ENCODE peak calls at places on chromosomes 7 and 10, in seven cellular contexts. Y is SK-N-SH; A is fibroblast of lung; I is ovary; V is CD8-positive, alpha-beta memory T cell; L is naive thymus-derived CD4-positive, alpha-beta T cell; R is kidney. N is an unnamed sample. For H3K9me3, the result is how much of the 10 kb centered on the place peaks cover.

GRCh38 chr7:136027160-136027559 is 50.0 kb upstream of the MTPN start:
- DNase-seq in Y (no peak), A (no peak), I (no peak), V (no peak), L (no peak), R (no peak), N (no peak)

GRCh38 chr10:58892039-58892665 is 284.3 kb upstream of the PHYHIPL start:
- DNase-seq in Y (no peak), A (peak), I (peak), V (no peak), L (no peak), R (no peak), N (no peak)

GRCh38 chr10:71584902-71585578 is 134.5 kb downstream of the C10orf105 start:
- DNase-seq in Y (no peak), A (no peak), I (no peak), V (no peak), L (no peak), R (peak), N (no peak)

GRCh38 chr10:114307731-114308130 is 68.7 kb downstream of the VWA2 start:
- DNase-seq in Y (no peak), A (no peak), I (no peak), V (no peak), L (no peak), R (no peak), N (no peak)

GRCh38 chr10:112140110-112140755 is 43.3 kb downstream of the GPAM start:
- DNase-seq in Y (peak), A (peak), I (peak), V (peak), L (peak), R (peak), N (peak)

GRCh38 chr10:70496341-70497119 is 18.0 kb downstream of the PALD1 start:
- DNase-seq in Y (no peak), A (no peak), I (no peak), V (no peak), L (no peak), R (no peak), N (no peak)

GRCh38 chr7:130490888-130491771 is 755 bp upstream of the MEST start:
- DNase-seq in Y (peak), A (peak), I (peak), V (no peak), L (no peak), R (peak), N (peak)

GRCh38 chr7:91465595-91466061 is 201.4 kb downstream of the FZD1 start:
- DNase-seq in Y (no peak), A (peak), I (no peak), V (no peak), L (no peak), R (no peak), N (no peak)

GRCh38 chr10:42933454-42934340 is 143.2 kb upstream of the RET start:
- DNase-seq in Y (peak), A (no peak), I (peak), V (peak), L (peak), R (no peak), N (no peak)

GRCh38 chr10:24465899-24466615 is 257.1 kb downstream of the KIAA1217 start:
- DNase-seq in Y (no peak), A (peak), I (no peak), V (no peak), L (no peak), R (no peak), N (no peak)

GRCh38 chr7:101553018-101553770 is 75.9 kb downstream of the MYL10 start:
- DNase-seq in Y (peak), A (no peak), I (peak), V (no peak), L (no peak), R (peak), N (no peak)

GRCh38 chr7:91242097-91242846 is 22.0 kb upstream of the FZD1 start:
- DNase-seq in Y (no peak), A (peak), I (no peak), V (no peak), L (no peak), R (no peak), N (no peak)

GRCh38 chr10:75402486-75403143 is 1.1 kb upstream of the ZNF503 start:
- DNase-seq in Y (peak), A (no peak), I (peak), V (no peak), L (no peak), R (peak), N (no peak)

GRCh38 chr10:126521354-126521753 is 133.1 kb upstream of the ADAM12 start:
- DNase-seq in Y (no peak), A (no peak), I (no peak), V (no peak), L (no peak), R (no peak), N (no peak)

GRCh38 chr10:125782661-125783060 is 7.0 kb upstream of the MMP21 start:
- DNase-seq in Y (no peak), A (no peak), I (no peak), V (no peak), L (no peak), R (no peak), N (no peak)

GRCh38 chr10:3495281-3495680 is 289.7 kb downstream of the KLF6 start:
- DNase-seq in Y (no peak), A (no peak), I (no peak), V (no peak), L (no peak), R (no peak), N (no peak)

GRCh38 chr10:61832866-61833481 is 68.5 kb upstream of the ARID5B start:
- DNase-seq in Y (no peak), A (peak), I (no peak), V (no peak), L (no peak), R (no peak), N (no peak)

GRCh38 chr10:108797573-108797972 is 1125.7 kb downstream of the XPNPEP1 start:
- DNase-seq in Y (no peak), A (no peak), I (no peak), V (no peak), L (no peak), R (no peak), N (no peak)

GRCh38 chr10:75314570-75314969 is 78.8 kb upstream of the COMTD1 start:
- DNase-seq in Y (no peak), A (no peak), I (no peak), V (no peak), L (no peak), R (no peak), N (no peak)

GRCh38 chr10:35554036-35554435 is 51.1 kb upstream of the GJD4 start:
- DNase-seq in Y (no peak), A (no peak), I (no peak), V (no peak), L (no peak), R (no peak), N (no peak)

GRCh38 chr10:87053121-87053520 is 33.0 kb downstream of the FAM25A start:
- DNase-seq in Y (peak), A (peak), I (no peak), V (no peak), L (no peak), R (no peak), N (no peak)

GRCh38 chr7:94384315-94384714 is 10.4 kb upstream of the COL1A2 start:
- DNase-seq in Y (no peak), A (no peak), I (no peak), V (no peak), L (no peak), R (no peak), N (no peak)

GRCh38 chr7:312409-312808 is 22.4 kb downstream of the FOXL3 start:
- DNase-seq in Y (no peak), A (no peak), I (no peak), V (no peak), L (no peak), R (no peak), N (no peak)

DNA sequence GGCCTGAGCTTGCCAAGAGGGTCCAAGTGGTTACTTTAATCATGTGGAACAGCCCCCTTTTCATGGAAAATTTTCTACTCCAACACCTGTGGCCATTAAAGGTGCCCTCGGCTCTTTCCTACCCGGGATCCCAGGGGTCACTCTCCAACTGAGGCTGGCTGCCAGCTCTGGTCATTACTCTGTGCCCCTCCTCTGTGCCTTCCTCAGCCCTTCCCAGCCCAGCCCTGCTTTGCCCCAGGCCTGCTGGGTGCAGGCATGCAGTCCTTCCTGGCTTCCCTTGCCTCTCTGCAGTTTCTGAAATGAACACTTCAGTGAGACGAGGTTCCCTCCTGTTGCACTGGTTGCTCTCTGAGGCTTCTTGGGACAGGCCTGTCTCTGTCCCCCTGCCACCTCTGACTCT is 951.1 kb upstream of the ZNF722 start:
- DNase-seq in Y (no peak), A (no peak), I (no peak), V (no peak), L (no peak), R (no peak), N (no peak)
- H3K9me3 ChIP-seq in Y (under half), A (under half), I (under half), V (under half), L (under half), R (under half), N (under half)

GRCh38 chr7:19948160-19948559 is 174.7 kb upstream of the TMEM196 start:
- DNase-seq in Y (no peak), A (no peak), I (no peak), V (no peak), L (no peak), R (no peak), N (no peak)

GRCh38 chr7:19939746-19940145 is 166.3 kb upstream of the TMEM196 start:
- DNase-seq in Y (no peak), A (peak), I (no peak), V (no peak), L (no peak), R (no peak), N (no peak)

GRCh38 chr7:19944363-19945120 is 171.1 kb upstream of the TMEM196 start:
- DNase-seq in Y (no peak), A (no peak), I (no peak), V (no peak), L (no peak), R (no peak), N (no peak)
- H3K9me3 ChIP-seq in Y (under half), A (under half), I (under half), V (under half), L (under half), R (under half), N (under half)

DNA sequence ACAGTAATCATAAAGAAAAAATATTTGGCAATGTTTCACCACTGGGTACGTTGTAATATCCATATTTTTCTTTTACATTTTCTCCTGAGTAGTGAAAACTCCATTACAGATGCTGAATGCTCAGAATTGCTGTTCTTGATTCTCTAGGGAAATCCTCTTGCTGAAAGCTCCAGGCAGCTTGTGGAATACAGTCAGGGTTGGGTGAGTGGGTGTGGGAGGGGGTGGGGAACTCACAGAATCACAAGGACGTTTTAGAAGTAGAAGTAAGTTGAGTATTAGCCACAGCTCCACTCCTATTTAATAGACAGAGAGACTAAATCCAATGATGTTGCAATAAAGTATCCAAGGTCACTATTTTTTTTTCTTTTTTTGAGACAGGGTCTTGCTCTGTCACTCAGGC is 1270.9 kb downstream of the TYW1 start:
- DNase-seq in Y (no peak), A (no peak), I (no peak), V (no peak), L (no peak), R (no peak), N (no peak)
- H3K9me3 ChIP-seq in Y (under half), A (under half), I (under half), V (under half), L (under half), R (under half), N (under half)

DNA sequence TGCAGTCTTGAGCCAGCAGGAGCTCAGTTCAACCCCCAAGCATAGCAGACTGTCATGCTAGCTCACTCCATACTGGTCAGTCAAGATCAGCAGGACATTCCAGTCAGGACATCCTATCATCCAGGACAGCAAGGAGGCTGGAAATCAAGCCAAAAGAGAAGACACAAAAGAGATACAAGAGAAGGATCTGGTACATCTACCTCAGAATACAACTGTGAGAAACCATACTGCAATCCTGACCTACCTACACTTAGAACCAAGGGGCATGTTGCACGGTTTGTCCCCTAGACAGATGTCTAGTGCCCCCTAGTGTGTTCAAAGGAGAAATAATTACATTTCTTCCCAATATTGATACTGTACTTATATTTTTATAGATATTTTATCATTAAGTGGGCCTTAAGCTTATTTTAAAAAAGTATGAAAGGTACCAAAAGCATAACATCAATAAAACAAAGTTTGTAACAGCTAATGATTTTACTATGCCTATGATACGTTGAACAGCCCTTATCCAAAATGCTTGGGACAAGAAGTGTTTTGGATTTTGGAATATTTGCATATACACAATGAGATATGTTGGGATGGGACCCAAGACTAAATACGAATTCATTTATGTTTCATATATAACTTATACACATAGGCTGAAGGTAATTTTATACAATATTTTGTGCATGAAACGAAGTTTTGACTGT is 26.7 kb downstream of the ERCC6 start:
- DNase-seq in Y (peak), A (peak), I (no peak), V (peak), L (no peak), R (no peak), N (no peak)
- H3K9me3 ChIP-seq in Y (under half), A (under half), I (under half), V (under half), L (under half), R (under half), N (under half)

DNA sequence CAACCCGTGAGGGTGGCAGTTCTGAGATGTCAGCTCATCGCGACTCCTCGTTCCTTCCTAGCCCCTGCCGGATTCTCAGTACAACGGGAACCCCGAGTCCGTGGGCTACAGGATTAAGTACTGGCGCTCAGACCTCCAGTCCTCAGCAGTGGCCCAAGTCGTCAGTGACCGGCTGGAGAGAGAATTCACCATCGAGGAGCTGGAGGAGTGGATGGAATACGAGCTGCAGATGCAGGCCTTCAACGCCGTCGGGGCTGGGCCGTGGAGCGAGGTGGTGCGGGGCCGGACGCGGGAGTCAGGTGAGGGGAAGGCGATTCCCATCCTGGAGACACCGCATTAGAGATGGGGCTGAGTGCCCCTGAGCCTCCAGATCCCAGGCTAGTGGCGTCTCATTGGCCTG is 568.1 kb upstream of the FOXK1 start:
- DNase-seq in Y (no peak), A (no peak), I (no peak), V (no peak), L (no peak), R (no peak), N (no peak)
- H3K9me3 ChIP-seq in Y (under half), A (under half), I (under half), V (under half), L (under half), R (under half), N (under half)

GRCh38 chr10:129742742-129743550 is 221.1 kb downstream of the EBF3 start:
- DNase-seq in Y (no peak), A (no peak), I (no peak), V (no peak), L (no peak), R (peak), N (no peak)

GRCh38 chr10:129743738-129744133 is 220.3 kb downstream of the EBF3 start:
- DNase-seq in Y (no peak), A (no peak), I (no peak), V (no peak), L (no peak), R (no peak), N (no peak)

GRCh38 chr10:129741280-129741977 is 222.6 kb downstream of the EBF3 start:
- DNase-seq in Y (no peak), A (no peak), I (no peak), V (no peak), L (no peak), R (peak), N (no peak)

GRCh38 chr10:129740532-129741279 is 223.4 kb downstream of the EBF3 start:
- DNase-seq in Y (no peak), A (no peak), I (no peak), V (no peak), L (no peak), R (peak), N (no peak)

DNA sequence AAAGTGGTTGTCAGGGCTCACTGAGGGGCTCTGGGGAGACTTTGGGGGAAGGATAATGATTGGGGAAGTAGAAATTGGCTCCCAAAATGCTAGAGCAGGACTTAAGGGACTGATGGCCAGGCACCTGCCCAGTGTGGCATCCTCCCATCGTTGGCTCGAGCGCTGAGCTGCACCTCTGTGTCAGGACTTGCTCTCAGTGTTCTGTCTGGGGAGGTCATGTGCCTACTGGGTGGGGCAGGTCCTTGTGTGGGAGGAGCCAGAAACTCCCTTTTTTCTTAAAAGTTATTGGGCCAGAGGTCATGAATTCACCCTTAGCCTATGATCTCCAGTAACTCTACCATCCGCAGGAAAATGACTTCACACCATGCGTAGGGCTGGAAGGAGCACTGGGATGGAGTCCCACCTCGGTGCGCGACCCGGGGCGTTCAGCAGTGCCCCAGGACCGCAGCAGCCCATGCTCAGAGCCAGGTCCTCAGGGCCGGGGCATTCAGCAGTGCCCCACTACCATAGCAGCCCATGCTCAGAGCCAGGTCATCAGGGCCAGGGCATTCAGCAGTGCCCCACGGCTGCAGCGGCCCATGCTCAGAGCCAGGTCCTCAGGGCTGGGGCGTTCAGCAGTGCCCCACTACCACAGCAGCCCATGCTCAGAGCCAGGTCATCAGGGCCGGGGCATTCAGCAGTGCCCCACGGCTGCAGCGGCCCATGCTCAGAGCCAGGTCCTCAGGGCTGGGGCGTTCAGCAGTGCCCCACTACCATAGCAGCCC is 221.9 kb downstream of the EBF3 start:
- DNase-seq in Y (no peak), A (no peak), I (no peak), V (no peak), L (no peak), R (peak), N (no peak)
- H3K9me3 ChIP-seq in Y (under half), A (under half), I (under half), V (under half), L (under half), R (under half), N (under half)

N was measured in T-helper 17 cell.